ENCODE peak calls at places on chromosomes 12 and 14, in ten cellular contexts. L is CD4-positive, CD25-positive, alpha-beta regulatory T cell; J is IMR-90; E is stimulated activated CD8-positive, alpha-beta memory T cell treated with anti-CD3 and anti-CD28 coated beads, Interleukin-15, amount 100 ng/mL, for 1 hour; W is NCI-H1105; R is SK-N-MC; K is progenitor cell of endocrine pancreas; Z is brain microvascular endothelial cell; X is type B pancreatic cell; C is H7. U is an unnamed sample.

GRCh38 chr14:66992776-66993175 is 196.5 kb upstream of the GARIN2 start:
- DNase-seq in L (no peak), J (no peak), E (no peak), W (no peak), R (no peak), K (no peak), Z (no peak), X (no peak), C (no peak), U (no peak)

GRCh38 chr12:131896080-131896810 is 1.8 kb downstream of the ULK1 start:
- DNase-seq in L (peak; percentile 59), J (peak; percentile 89), E (peak; percentile 15), W (peak; percentile 60), R (no peak), K (peak; percentile 80), Z (peak; percentile 74), X (peak; percentile 86), C (peak; percentile 99), U (peak; percentile 91)

GRCh38 chr14:35821546-35822411 is 4.4 kb upstream of the BRMS1L start:
- DNase-seq in L (peak; percentile 20), J (peak; percentile 45), E (no peak), W (no peak), R (no peak), K (no peak), Z (peak; percentile 34), X (no peak), C (peak; percentile 66), U (peak; percentile 73)

GRCh38 chr12:40622246-40622838 is 69.9 kb upstream of the CNTN1 start:
- DNase-seq in L (no peak), J (peak; percentile 43), E (no peak), W (peak; percentile 58), R (peak; percentile 66), K (peak; percentile 25), Z (peak; percentile 47), X (no peak), C (peak; percentile 59), U (peak; percentile 80)

GRCh38 chr12:46964496-46965098 is 114.8 kb upstream of the PCED1B start:
- DNase-seq in L (no peak), J (peak; percentile 64), E (no peak), W (no peak), R (no peak), K (no peak), Z (peak; percentile 47), X (no peak), C (peak; percentile 32), U (peak; percentile 87)

GRCh38 chr12:49553512-49554088 is 14.3 kb downstream of the MCRS1 start:
- DNase-seq in L (peak; percentile 48), J (no peak), E (no peak), W (peak; percentile 49), R (no peak), K (no peak), Z (no peak), X (no peak), C (peak; percentile 89), U (peak; percentile 85)

GRCh38 chr12:117818400-117818799 is 150.4 kb downstream of the KSR2 start:
- DNase-seq in L (no peak), J (no peak), E (no peak), W (no peak), R (no peak), K (no peak), Z (no peak), X (no peak), C (no peak), U (no peak)

GRCh38 chr14:70822706-70823185 is 13.4 kb upstream of the MAP3K9 start:
- DNase-seq in L (no peak), J (peak; percentile 2), E (no peak), W (peak; percentile 66), R (no peak), K (peak; percentile 37), Z (no peak), X (no peak), C (peak; percentile 92), U (peak; percentile 96)

GRCh38 chr12:48350249-48351021 is at the start of gene ZNF641:
- DNase-seq in L (peak; percentile 79), J (peak; percentile 48), E (peak; percentile 57), W (peak; percentile 75), R (no peak), K (no peak), Z (peak; percentile 26), X (peak; percentile 78), C (peak; percentile 92), U (peak; percentile 86)

GRCh38 chr12:2963154-2963759 is 4.1 kb downstream of the TEAD4 start:
- DNase-seq in L (no peak), J (no peak), E (no peak), W (no peak), R (no peak), K (no peak), Z (no peak), X (no peak), C (peak; percentile 69), U (peak; percentile 70)

GRCh38 chr12:100375023-100375737 is 18.3 kb downstream of the SLC17A8 start:
- DNase-seq in L (no peak), J (peak; percentile 16), E (no peak), W (peak; percentile 83), R (no peak), K (no peak), Z (no peak), X (no peak), C (peak; percentile 15), U (peak; percentile 18)

GRCh38 chr12:113879658-113880057 is 86.5 kb downstream of the RBM19 start:
- DNase-seq in L (no peak), J (no peak), E (no peak), W (no peak), R (no peak), K (no peak), Z (no peak), X (no peak), C (no peak), U (no peak)

GRCh38 chr12:32402170-32402569 is 2.8 kb downstream of the FGD4 start:
- DNase-seq in L (no peak), J (no peak), E (no peak), W (no peak), R (no peak), K (no peak), Z (no peak), X (no peak), C (no peak), U (no peak)

GRCh38 chr12:131159660-131160059 is 206.0 kb downstream of the ADGRD1 start:
- DNase-seq in L (no peak), J (no peak), E (no peak), W (no peak), R (no peak), K (no peak), Z (no peak), X (no peak), C (peak; percentile 82), U (peak; percentile 73)

GRCh38 chr12:109529618-109530300 is 43.5 kb downstream of the MMAB start:
- DNase-seq in L (no peak), J (no peak), E (no peak), W (no peak), R (no peak), K (no peak), Z (no peak), X (no peak), C (peak; percentile 72), U (peak; percentile 60)

GRCh38 chr12:47014474-47014873 is 64.9 kb upstream of the PCED1B start:
- DNase-seq in L (no peak), J (peak; percentile 96), E (no peak), W (no peak), R (no peak), K (no peak), Z (peak; percentile 85), X (no peak), C (no peak), U (no peak)

GRCh38 chr12:110073049-110073831 is 24.9 kb upstream of the C12orf76 start:
- DNase-seq in L (peak; percentile 18), J (no peak), E (no peak), W (peak; percentile 79), R (no peak), K (no peak), Z (no peak), X (no peak), C (peak; percentile 44), U (peak; percentile 26)

GRCh38 chr12:70255311-70255710 is 12.1 kb downstream of the CNOT2 start:
- DNase-seq in L (no peak), J (peak; percentile 54), E (no peak), W (no peak), R (no peak), K (no peak), Z (no peak), X (no peak), C (no peak), U (no peak)

GRCh38 chr14:23629831-23630396 is 6.2 kb upstream of the DHRS2 start:
- DNase-seq in L (no peak), J (peak; percentile 32), E (no peak), W (no peak), R (no peak), K (no peak), Z (no peak), X (no peak), C (no peak), U (no peak)

GRCh38 chr14:104223810-104224515 is 85.6 kb downstream of the KIF26A start:
- DNase-seq in L (no peak), J (no peak), E (no peak), W (no peak), R (peak; percentile 92), K (no peak), Z (no peak), X (no peak), C (no peak), U (no peak)

GRCh38 chr14:93945070-93945399 is 17.9 kb downstream of the FAM181A start:
- DNase-seq in L (no peak), J (no peak), E (no peak), W (no peak), R (no peak), K (no peak), Z (no peak), X (no peak), C (no peak), U (no peak)

GRCh38 chr14:104461676-104462443 is 117.7 kb upstream of the C14orf180 start:
- DNase-seq in L (no peak), J (no peak), E (no peak), W (peak; percentile 4), R (no peak), K (no peak), Z (no peak), X (peak; percentile 65), C (no peak), U (peak; percentile 45)

GRCh38 chr12:68530299-68530698 is 80.4 kb upstream of the RAP1B start:
- DNase-seq in L (no peak), J (no peak), E (no peak), W (no peak), R (no peak), K (no peak), Z (no peak), X (no peak), C (no peak), U (no peak)

GRCh38 chr14:68172216-68172615 is 352.6 kb downstream of the RAD51B start:
- DNase-seq in L (no peak), J (no peak), E (no peak), W (no peak), R (no peak), K (no peak), Z (no peak), X (no peak), C (no peak), U (no peak)

GRCh38 chr14:91228112-91229004 is 16.1 kb downstream of the GPR68 start:
- DNase-seq in L (peak; percentile 52), J (peak; percentile 84), E (peak; percentile 49), W (no peak), R (no peak), K (no peak), Z (peak; percentile 78), X (no peak), C (peak; percentile 87), U (peak; percentile 83)

GRCh38 chr14:99821519-99822165 is 28.4 kb downstream of the EML1 start:
- DNase-seq in L (no peak), J (peak; percentile 85), E (no peak), W (no peak), R (peak; percentile 58), K (no peak), Z (peak; percentile 78), X (no peak), C (no peak), U (no peak)

GRCh38 chr12:101695698-101696097 is 1.7 kb upstream of the CHPT1 start:
- DNase-seq in L (no peak), J (peak; percentile 59), E (no peak), W (no peak), R (no peak), K (no peak), Z (no peak), X (no peak), C (no peak), U (no peak)

U was measured in GM23338.